ENCODE peak calls at places on chromosomes 13 and 19, in six cellular contexts. N is HCEC 1CT; L is activated CD4-positive, alpha-beta memory T cell treated with anti-CD3 and anti-CD28 coated beads, Interleukin-2, amount 10 ng/mL, durations not matched to agents 7 days and 5 days; T is HT-29; X is kidney; E is Kasumi-1. O is an unnamed sample.
A peak's percentile ranks its signal among the peaks of the same experiment; 100 is the strongest.

GRCh38 chr19:18645035-18645511 is 8.2 kb downstream of the KLHL26 start:
- DNase-seq in N (no peak), L (no peak), T (no peak), X (peak; percentile 69), E (no peak), O (no peak)

GRCh38 chr13:73901324-73902068 is 232.7 kb downstream of the KLF12 start:
- DNase-seq in N (no peak), L (no peak), T (no peak), X (no peak), E (no peak), O (no peak)

GRCh38 chr13:19324325-19324724 is 142.7 kb upstream of the TUBA3C start:
- DNase-seq in N (no peak), L (no peak), T (no peak), X (no peak), E (no peak), O (no peak)

GRCh38 chr19:53812335-53812734 is 11.8 kb downstream of the NLRP12 start:
- DNase-seq in N (no peak), L (no peak), T (peak; percentile 31), X (no peak), E (peak; percentile 58), O (no peak)

GRCh38 chr19:5691205-5691929 is 1.3 kb downstream of the RPL36 start:
- DNase-seq in N (peak; percentile 24), L (peak; percentile 47), T (peak; percentile 35), X (peak; percentile 91), E (peak; percentile 49), O (peak; percentile 20)

GRCh38 chr19:40701758-40702157 is 11.3 kb upstream of the NUMBL start:
- DNase-seq in N (no peak), L (no peak), T (no peak), X (no peak), E (no peak), O (no peak)

GRCh38 chr13:20525144-20525600 is 485 bp downstream of the CRYL1 start:
- DNase-seq in N (no peak), L (peak; percentile 46), T (peak; percentile 49), X (no peak), E (no peak), O (peak; percentile 7)

GRCh38 chr19:14149509-14149994 is 13.2 kb upstream of the ASF1B start:
- DNase-seq in N (no peak), L (peak; percentile 72), T (no peak), X (peak; percentile 94), E (peak; percentile 12), O (peak; percentile 65)

GRCh38 chr13:33279414-33279813 is 6.1 kb downstream of the STARD13 start:
- DNase-seq in N (no peak), L (no peak), T (no peak), X (no peak), E (no peak), O (no peak)

GRCh38 chr19:45506246-45506990 is 861 bp upstream of the VASP start:
- DNase-seq in N (peak; percentile 90), L (peak; percentile 97), T (peak; percentile 99), X (peak; percentile 98), E (peak; percentile 76), O (peak; percentile 96)

GRCh38 chr19:3374369-3375112 is 8.2 kb downstream of the NFIC start:
- DNase-seq in N (no peak), L (no peak), T (no peak), X (no peak), E (no peak), O (no peak)

GRCh38 chr13:80430561-80430960 is 89.6 kb upstream of the SPRY2 start:
- DNase-seq in N (peak; percentile 74), L (no peak), T (no peak), X (no peak), E (no peak), O (no peak)

GRCh38 chr19:46924874-46925547 is 64.2 kb downstream of the ARHGAP35 start:
- DNase-seq in N (no peak), L (peak; percentile 64), T (peak; percentile 89), X (no peak), E (no peak), O (no peak)

GRCh38 chr13:28574617-28575142 is 79.8 kb upstream of the FLT1 start:
- DNase-seq in N (peak; percentile 98), L (peak; percentile 39), T (peak; percentile 93), X (no peak), E (no peak), O (no peak)

GRCh38 chr19:10074153-10074552 is 12.0 kb upstream of the SHFL start:
- DNase-seq in N (no peak), L (peak; percentile 51), T (peak; percentile 41), X (no peak), E (peak; percentile 93), O (peak; percentile 56)

GRCh38 chr19:52171321-52172169 is at the start of gene ZNF836:
- DNase-seq in N (peak; percentile 64), L (peak; percentile 92), T (peak; percentile 81), X (peak; percentile 96), E (peak; percentile 4), O (peak; percentile 91)

GRCh38 chr13:74795526-74795925 is 661.3 kb upstream of the KLF12 start:
- DNase-seq in N (no peak), L (no peak), T (no peak), X (no peak), E (no peak), O (no peak)

GRCh38 chr13:111383591-111384440 is 63.4 kb downstream of the TEX29 start:
- DNase-seq in N (no peak), L (no peak), T (no peak), X (no peak), E (no peak), O (no peak)

GRCh38 chr19:44694184-44694579 is 4.8 kb upstream of the CEACAM16 start:
- DNase-seq in N (no peak), L (peak; percentile 45), T (no peak), X (no peak), E (peak; percentile 16), O (no peak)

GRCh38 chr13:41645313-41645712 is 188.0 kb downstream of the RGCC start:
- DNase-seq in N (peak; percentile 95), L (no peak), T (peak; percentile 58), X (peak; percentile 62), E (no peak), O (no peak)

GRCh38 chr13:112218416-112218815 is 151.5 kb downstream of the SOX1 start:
- DNase-seq in N (no peak), L (no peak), T (no peak), X (no peak), E (no peak), O (no peak)

GRCh38 chr13:73412933-73413332 is 354.1 kb downstream of the KLF5 start:
- DNase-seq in N (no peak), L (no peak), T (no peak), X (no peak), E (no peak), O (no peak)

O was measured in central memory CD4-positive, alpha-beta T cell.